ENCODE peak calls at places on chromosomes 16 and 17, in ten cellular contexts. V is psoas muscle, I is H9, F is kidney, S is fibroblast of lung, E is hepatocyte, Z is stomach, Q is SJSA1, T is uterus, K is lower lobe of right lung. R is an unnamed sample. For H3K4me1, the result is how much of the 10 kb centered on the place peaks cover.

GRCh38 chr17:19306160-19307111 is 56.1 kb downstream of the B9D1 start:
- DNase-seq in V (no peak), I (no peak), F (no peak), S (no peak), E (no peak), Z (peak), Q (no peak), T (no peak), K (peak), R (no peak)

GRCh38 chr16:67806428-67807147 is at the start of the genes RANBP10 and TSNAXIP1:
- DNase-seq in V (peak), I (peak), F (peak), S (peak), E (peak), Z (peak), Q (peak), T (peak), K (peak), R (peak)

GRCh38 chr17:65283704-65284103 is 146.5 kb downstream of the RGS9 start:
- DNase-seq in V (no peak), I (no peak), F (no peak), S (no peak), E (no peak), Z (no peak), Q (no peak), T (no peak), K (no peak), R (no peak)

GRCh38 chr17:55269894-55270293 is 5.1 kb downstream of the HLF start:
- DNase-seq in V (no peak), I (no peak), F (no peak), S (no peak), E (no peak), Z (no peak), Q (no peak), T (no peak), K (no peak), R (no peak)

GRCh38 chr16:5071681-5072333 is at the start of gene ALG1:
- DNase-seq in V (peak), I (peak), F (peak), S (peak), E (peak), Z (peak), Q (peak), T (peak), K (peak), R (no peak)

GRCh38 chr16:14244344-14245010 is 173.4 kb downstream of the MRTFB start:
- DNase-seq in V (no peak), I (no peak), F (no peak), S (peak), E (no peak), Z (no peak), Q (no peak), T (no peak), K (no peak), R (no peak)

GRCh38 chr16:27943766-27944165 is 119.7 kb downstream of the GSG1L start:
- DNase-seq in V (no peak), I (no peak), F (no peak), S (no peak), E (no peak), Z (no peak), Q (no peak), T (no peak), K (no peak), R (no peak)

GRCh38 chr17:77286641-77287431 is 146.1 kb downstream of the SEC14L1 start:
- DNase-seq in V (peak), I (no peak), F (peak), S (peak), E (peak), Z (peak), Q (no peak), T (no peak), K (peak), R (no peak)

GRCh38 chr16:81442220-81442908 is 2.2 kb upstream of the CMIP start:
- DNase-seq in V (no peak), I (no peak), F (peak), S (no peak), E (no peak), Z (no peak), Q (no peak), T (no peak), K (no peak), R (no peak)

GRCh38 chr16:11238272-11239202 is 17.5 kb downstream of the SOCS1 start:
- DNase-seq in V (no peak), I (peak), F (no peak), S (no peak), E (no peak), Z (no peak), Q (no peak), T (no peak), K (no peak), R (no peak)

GRCh38 chr16:17002557-17002956 is 468.2 kb downstream of the XYLT1 start:
- DNase-seq in V (no peak), I (no peak), F (no peak), S (no peak), E (no peak), Z (no peak), Q (no peak), T (no peak), K (no peak), R (no peak)

GRCh38 chr16:50036426-50036825 is 11.4 kb downstream of the CNEP1R1 start:
- DNase-seq in V (no peak), I (no peak), F (no peak), S (no peak), E (no peak), Z (no peak), Q (no peak), T (no peak), K (no peak), R (no peak)

GRCh38 chr17:57672205-57672632 is 72.9 kb downstream of the CCDC182 start:
- DNase-seq in V (no peak), I (no peak), F (no peak), S (no peak), E (no peak), Z (no peak), Q (no peak), T (no peak), K (no peak), R (no peak)

GRCh38 chr17:39132192-39132600 is 19.2 kb downstream of the PLXDC1 start:
- DNase-seq in V (peak), I (no peak), F (no peak), S (peak), E (peak), Z (no peak), Q (no peak), T (peak), K (no peak), R (no peak)

GRCh38 chr17:61399131-61400057 is at the start of gene TBX2:
- DNase-seq in V (peak), I (peak), F (peak), S (peak), E (peak), Z (peak), Q (peak), T (peak), K (peak), R (no peak)

GRCh38 chr17:50148226-50149098 is 2.0 kb downstream of the PPP1R9B start:
- DNase-seq in V (peak), I (peak), F (peak), S (no peak), E (peak), Z (peak), Q (peak), T (peak), K (peak), R (no peak)

GRCh38 chr16:85613609-85614337 is 651 bp downstream of the GSE1 start:
- DNase-seq in V (peak), I (peak), F (peak), S (peak), E (peak), Z (peak), Q (no peak), T (peak), K (peak), R (no peak)

GRCh38 chr16:6955303-6955702 is 377.3 kb upstream of the RBFOX1 start:
- DNase-seq in V (no peak), I (no peak), F (no peak), S (no peak), E (no peak), Z (no peak), Q (no peak), T (no peak), K (no peak), R (no peak)

GRCh38 chr17:19321481-19322128 is 40.9 kb downstream of the B9D1 start:
- DNase-seq in V (no peak), I (peak), F (no peak), S (no peak), E (no peak), Z (no peak), Q (no peak), T (no peak), K (no peak), R (no peak)

GRCh38 chr16:13269905-13270528 is 368.6 kb downstream of the SHISA9 start:
- DNase-seq in V (no peak), I (no peak), F (no peak), S (no peak), E (peak), Z (peak), Q (no peak), T (no peak), K (no peak), R (no peak)

GRCh38 chr17:62101519-62101918 is 36.4 kb upstream of the MED13 start:
- DNase-seq in V (no peak), I (no peak), F (no peak), S (no peak), E (peak), Z (no peak), Q (no peak), T (no peak), K (no peak), R (no peak)

GRCh38 chr16:49292413-49292812 is 10.8 kb upstream of the CBLN1 start:
- DNase-seq in V (no peak), I (no peak), F (no peak), S (no peak), E (no peak), Z (no peak), Q (no peak), T (no peak), K (no peak), R (no peak)

GRCh38 chr16:88696441-88696840 is 9.8 kb downstream of the RNF166 start:
- DNase-seq in V (no peak), I (no peak), F (no peak), S (no peak), E (no peak), Z (no peak), Q (no peak), T (no peak), K (no peak), R (no peak)

GRCh38 chr17:74751210-74751529 is 2.7 kb downstream of the NHERF1 start:
- DNase-seq in V (no peak), I (no peak), F (no peak), S (no peak), E (no peak), Z (no peak), Q (no peak), T (no peak), K (no peak), R (no peak)
- H3K4me1 ChIP-seq in V (under half), I (under half), F (under half), S (under half), E (under half), Z (half or more), Q (under half), T (under half), K (under half), R (under half)

GRCh38 chr17:4310349-4311060 is 46.7 kb upstream of the ANKFY1 start:
- DNase-seq in V (no peak), I (no peak), F (no peak), S (peak), E (peak), Z (peak), Q (peak), T (no peak), K (no peak), R (no peak)
- H3K4me1 ChIP-seq in V (half or more), I (under half), F (under half), S (under half), E (under half), Z (half or more), Q (under half), T (under half), K (under half), R (under half)

DNA sequence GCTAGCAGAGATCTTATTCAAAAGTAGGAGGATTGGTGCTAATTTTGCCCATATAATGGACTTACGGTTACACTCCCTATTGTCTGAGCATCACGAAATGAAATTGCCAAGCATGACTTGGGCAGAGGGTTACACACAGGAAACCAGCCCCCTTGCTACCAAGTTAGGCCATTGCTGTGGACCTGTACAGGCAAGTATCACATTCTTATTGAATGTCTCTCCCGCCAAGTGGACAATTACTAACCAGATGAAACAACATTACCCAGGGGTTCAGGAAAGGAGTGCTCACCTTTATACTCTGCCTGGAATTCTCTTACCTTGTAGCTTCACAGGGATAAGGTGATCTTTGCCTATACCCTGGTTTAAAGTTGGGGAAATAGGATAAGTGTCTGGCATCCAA is 70.6 kb upstream of the TOX3 start:
- DNase-seq in V (no peak), I (no peak), F (no peak), S (no peak), E (no peak), Z (no peak), Q (no peak), T (no peak), K (no peak), R (no peak)
- H3K4me1 ChIP-seq in V (under half), I (under half), F (under half), S (under half), E (under half), Z (under half), Q (under half), T (under half), K (under half), R (under half)

GRCh38 chr17:81095608-81095888 is 60.6 kb downstream of the BAIAP2 start:
- DNase-seq in V (no peak), I (no peak), F (no peak), S (no peak), E (no peak), Z (no peak), Q (no peak), T (no peak), K (no peak), R (no peak)
- H3K4me1 ChIP-seq in V (under half), I (under half), F (under half), S (under half), E (half or more), Z (half or more), Q (under half), T (under half), K (half or more), R (under half)

GRCh38 chr17:3914319-3914685 is 2.0 kb downstream of the P2RX1 start:
- DNase-seq in V (no peak), I (no peak), F (peak), S (no peak), E (no peak), Z (peak), Q (no peak), T (no peak), K (no peak), R (no peak)

GRCh38 chr17:3913531-3914318 is 2.5 kb downstream of the P2RX1 start:
- DNase-seq in V (peak), I (peak), F (peak), S (peak), E (peak), Z (peak), Q (peak), T (peak), K (peak), R (peak)

GRCh38 chr17:3910420-3911270 is 5.6 kb downstream of the P2RX1 start:
- DNase-seq in V (no peak), I (no peak), F (no peak), S (no peak), E (no peak), Z (no peak), Q (no peak), T (no peak), K (no peak), R (no peak)

GRCh38 chr17:3911271-3912053 is 4.8 kb downstream of the P2RX1 start:
- DNase-seq in V (peak), I (peak), F (peak), S (no peak), E (no peak), Z (no peak), Q (no peak), T (no peak), K (no peak), R (no peak)

GRCh38 chr17:3912827-3913226 is 3.4 kb downstream of the P2RX1 start:
- DNase-seq in V (no peak), I (no peak), F (no peak), S (no peak), E (no peak), Z (no peak), Q (no peak), T (no peak), K (no peak), R (no peak)
- H3K4me1 ChIP-seq in V (under half), I (under half), F (under half), S (under half), E (under half), Z (half or more), Q (under half), T (under half), K (under half), R (under half)

GRCh38 chr16:51153275-51153991 is 2.4 kb upstream of the SALL1 start:
- DNase-seq in V (no peak), I (peak), F (no peak), S (peak), E (no peak), Z (no peak), Q (no peak), T (peak), K (no peak), R (no peak)

GRCh38 chr16:51155199-51155607 is 4.1 kb upstream of the SALL1 start:
- DNase-seq in V (no peak), I (peak), F (peak), S (no peak), E (no peak), Z (no peak), Q (peak), T (peak), K (no peak), R (no peak)

GRCh38 chr16:51152691-51153261 is 1.7 kb upstream of the SALL1 start:
- DNase-seq in V (no peak), I (no peak), F (no peak), S (peak), E (no peak), Z (no peak), Q (peak), T (peak), K (no peak), R (no peak)

GRCh38 chr16:51155901-51156810 is 5.1 kb upstream of the SALL1 start:
- DNase-seq in V (no peak), I (no peak), F (no peak), S (peak), E (peak), Z (no peak), Q (peak), T (peak), K (no peak), R (no peak)

DNA sequence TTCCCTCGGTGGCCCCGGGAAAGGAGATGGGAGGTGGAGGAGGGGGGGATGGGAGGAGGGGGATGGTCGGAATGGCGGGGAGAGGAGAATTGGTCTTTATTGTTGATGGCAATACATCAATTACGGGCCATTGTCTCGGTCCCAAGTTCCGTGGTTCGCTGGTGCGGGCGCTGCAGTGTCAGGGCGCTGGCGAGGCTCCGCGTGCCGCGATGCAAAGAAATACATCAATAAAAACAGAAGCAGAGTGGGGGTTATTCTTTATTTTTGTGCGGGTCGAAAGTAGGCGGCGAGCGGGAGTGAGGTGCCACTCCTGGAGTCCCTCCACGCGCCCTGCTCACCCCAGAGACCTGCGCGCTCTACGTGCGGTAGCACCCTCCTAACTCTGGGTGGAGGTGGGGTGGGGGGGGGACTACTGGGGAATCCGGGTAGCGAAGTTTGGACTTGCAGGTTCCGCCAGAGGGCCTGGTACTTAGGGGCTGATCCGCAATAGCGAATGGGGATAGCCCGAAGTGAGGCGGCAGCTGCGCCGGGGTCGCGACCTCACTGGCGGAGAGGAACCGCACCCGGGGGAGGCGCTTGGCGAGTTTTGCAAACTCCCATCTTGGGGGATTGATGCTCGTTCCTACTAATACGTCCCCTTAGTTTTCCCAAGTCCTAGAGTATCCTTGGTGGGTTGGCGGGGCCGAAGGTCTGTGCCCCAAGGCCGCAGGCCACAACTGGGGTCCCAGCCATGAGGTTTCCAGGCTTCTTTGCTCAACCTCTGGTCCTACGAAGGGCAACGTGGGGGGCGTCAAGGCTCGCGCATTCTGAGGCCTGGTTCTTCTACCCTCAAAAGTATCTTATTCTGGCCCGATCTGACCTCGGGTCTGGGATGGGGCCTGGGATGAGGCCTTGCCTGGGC is 3.5 kb upstream of the SALL1 start:
- DNase-seq in V (no peak), I (peak), F (peak), S (no peak), E (peak), Z (no peak), Q (no peak), T (peak), K (no peak), R (no peak)
- H3K4me1 ChIP-seq in V (under half), I (under half), F (under half), S (under half), E (under half), Z (half or more), Q (under half), T (under half), K (under half), R (under half)

R was measured in iPS DF 6.9.